ENCODE peak calls at places on chromosome 1, in eight cellular contexts. I is stimulated activated CD8-positive, alpha-beta memory T cell treated with anti-CD3 and anti-CD28 coated beads, Interleukin-2, amount 100 ng/mL, for 48 hours; J is NCI-H510A; U is LNCaP clone FGC; G is neural crest cell; A is fibroblast of lung; D is tibial nerve; K is OCI-LY7. M is an unnamed sample.

GRCh38 chr1:163119707-163120106 is 50.5 kb downstream of the RGS4 start:
- DNase-seq in K (no peak), I (no peak), D (no peak), U (no peak), A (no peak), G (no peak), J (no peak), M (no peak)

GRCh38 chr1:182430263-182431068 is 19.5 kb upstream of the RGSL1 start:
- DNase-seq in G (no peak), A (no peak), U (no peak), D (no peak), I (peak), K (no peak), J (no peak), M (no peak)

GRCh38 chr1:58754683-58755467 is 29.0 kb downstream of the JUN start:
- DNase-seq in G (no peak), U (no peak), K (no peak), D (no peak), I (no peak), A (no peak), J (no peak), M (no peak)

GRCh38 chr1:168092566-168093355 is 44.0 kb downstream of the GPR161 start:
- DNase-seq in U (no peak), I (no peak), A (peak), K (no peak), G (no peak), J (no peak), D (no peak), M (peak)

GRCh38 chr1:162709132-162709860 is 77.0 kb downstream of the DDR2 start:
- DNase-seq in A (no peak), K (no peak), J (no peak), I (no peak), D (no peak), G (no peak), U (no peak), M (no peak)

GRCh38 chr1:99665212-99665611 is 19.3 kb downstream of the PALMD start:
- DNase-seq in G (no peak), U (no peak), K (no peak), D (no peak), A (no peak), J (no peak), I (no peak), M (no peak)

GRCh38 chr1:215282557-215282956 is 200.0 kb downstream of the KCNK2 start:
- DNase-seq in U (no peak), A (no peak), J (no peak), I (no peak), G (no peak), K (no peak), D (no peak), M (no peak)

GRCh38 chr1:16992102-16992501 is 11.7 kb upstream of the MFAP2 start:
- DNase-seq in J (no peak), A (no peak), U (no peak), G (no peak), I (no peak), D (no peak), K (no peak), M (no peak)

GRCh38 chr1:209707308-209707707 is 2.7 kb downstream of the HSD11B1 start:
- DNase-seq in I (no peak), J (no peak), G (no peak), K (no peak), D (no peak), A (peak), U (no peak), M (no peak)

GRCh38 chr1:229803601-229804217 is 177.7 kb downstream of the URB2 start:
- DNase-seq in G (no peak), J (no peak), A (no peak), D (no peak), U (peak), I (no peak), K (no peak), M (no peak)

GRCh38 chr1:114118351-114118990 is 35.2 kb downstream of the SYT6 start:
- DNase-seq in G (no peak), I (no peak), U (no peak), A (no peak), D (no peak), J (no peak), K (no peak), M (no peak)

GRCh38 chr1:207405814-207406213 is 48.3 kb upstream of the CR2 start:
- DNase-seq in K (no peak), I (no peak), D (no peak), G (no peak), A (no peak), J (no peak), U (no peak), M (no peak)

GRCh38 chr1:168342572-168343280 is 62.0 kb downstream of the TBX19 start:
- DNase-seq in U (peak), A (peak), I (peak), D (peak), J (peak), K (peak), G (peak), M (peak)

GRCh38 chr1:229092377-229093257 is 178.3 kb upstream of the RAB4A start:
- DNase-seq in A (no peak), U (no peak), K (peak), D (no peak), J (no peak), I (no peak), G (no peak), M (no peak)

GRCh38 chr1:222994506-222995229 is 148.4 kb downstream of the TLR5 start:
- DNase-seq in G (no peak), K (no peak), U (no peak), I (no peak), J (no peak), D (no peak), A (peak), M (peak)

GRCh38 chr1:37157634-37158033 is 123.3 kb upstream of the GRIK3 start:
- DNase-seq in D (no peak), A (no peak), K (no peak), I (no peak), U (no peak), G (no peak), J (no peak), M (no peak)

GRCh38 chr1:228099331-228099732 is 3.8 kb downstream of the C1orf35 start:
- DNase-seq in G (no peak), I (no peak), A (no peak), D (no peak), U (no peak), K (no peak), J (no peak), M (no peak)

GRCh38 chr1:111503585-111504060 is at the start of the genes ADORA3 and TMIGD3:
- DNase-seq in D (no peak), K (peak), G (no peak), U (no peak), A (no peak), J (no peak), I (no peak), M (no peak)

GRCh38 chr1:77031101-77031662 is 163.9 kb downstream of the ST6GALNAC5 start:
- DNase-seq in D (no peak), J (peak), I (no peak), U (peak), A (peak), G (no peak), K (no peak), M (peak)

GRCh38 chr1:3022511-3022973 is 1.3 kb downstream of the ACTRT2 start:
- DNase-seq in J (no peak), U (no peak), D (no peak), K (no peak), I (no peak), A (no peak), G (no peak), M (no peak)

GRCh38 chr1:237859014-237859413 is 31.7 kb downstream of the ZP4 start:
- DNase-seq in I (no peak), G (no peak), A (no peak), U (no peak), K (no peak), J (no peak), D (no peak), M (no peak)

GRCh38 chr1:225919906-225920305 is 4.1 kb downstream of the PYCR2 start:
- DNase-seq in G (no peak), I (no peak), K (no peak), A (peak), J (no peak), D (peak), U (peak), M (peak)

GRCh38 chr1:36464605-36465393 is 615 bp upstream of the MRPS15 start:
- DNase-seq in J (peak), G (no peak), D (peak), K (no peak), A (no peak), U (no peak), I (no peak), M (no peak)

GRCh38 chr1:77095231-77095630 is 124.0 kb downstream of the PIGK start:
- DNase-seq in G (no peak), D (no peak), J (no peak), K (no peak), U (no peak), A (no peak), I (no peak), M (no peak)

GRCh38 chr1:40438391-40439015 is 11.8 kb upstream of the ZFP69B start:
- DNase-seq in J (no peak), A (peak), U (no peak), D (peak), I (no peak), K (peak), G (peak), M (peak)

GRCh38 chr1:112988367-112988766 is 32.4 kb upstream of the SLC16A1 start:
- DNase-seq in U (peak), D (no peak), G (no peak), K (no peak), I (no peak), A (no peak), J (no peak), M (no peak)

GRCh38 chr1:239587066-239587465 is 200.7 kb downstream of the CHRM3 start:
- DNase-seq in D (no peak), U (no peak), J (no peak), I (peak), A (no peak), G (no peak), K (no peak), M (no peak)

GRCh38 chr1:171780583-171781166 is 785 bp upstream of the METTL13 start:
- DNase-seq in I (no peak), G (no peak), A (no peak), D (no peak), K (no peak), U (no peak), J (no peak), M (no peak)

GRCh38 chr1:85220756-85221166 is 19.9 kb upstream of the SYDE2 start:
- DNase-seq in A (peak), I (no peak), G (no peak), D (no peak), K (no peak), J (no peak), U (no peak), M (peak)

GRCh38 chr1:230251644-230252191 is 174.4 kb downstream of the PGBD5 start:
- DNase-seq in J (no peak), G (no peak), D (no peak), I (no peak), A (no peak), U (no peak), K (no peak), M (no peak)

GRCh38 chr1:33820804-33821203 is 43.1 kb upstream of the HMGB4 start:
- DNase-seq in D (no peak), J (no peak), K (no peak), I (no peak), G (no peak), A (no peak), U (no peak), M (no peak)

GRCh38 chr1:18957532-18958295 is 1.2 kb upstream of the IFFO2 start:
- DNase-seq in D (no peak), U (no peak), I (no peak), K (no peak), G (no peak), J (no peak), A (no peak), M (no peak)

GRCh38 chr1:162627662-162628296 is 4.5 kb upstream of the DDR2 start:
- DNase-seq in A (peak), J (no peak), G (no peak), K (peak), I (no peak), D (no peak), U (no peak), M (no peak)

GRCh38 chr1:94096797-94097549 is 24.0 kb downstream of the ABCA4 start:
- DNase-seq in D (peak), J (no peak), K (no peak), I (no peak), U (no peak), A (peak), G (no peak), M (peak)

GRCh38 chr1:204293605-204294365 is 65.9 kb downstream of the PLEKHA6 start:
- DNase-seq in J (no peak), K (no peak), A (peak), D (peak), I (no peak), U (no peak), G (no peak), M (peak)

GRCh38 chr1:151145158-151146071 is 1.0 kb downstream of the SEMA6C start:
- DNase-seq in I (no peak), K (no peak), U (no peak), G (peak), A (peak), J (no peak), D (peak), M (peak)

GRCh38 chr1:194117582-194117981 is 931.2 kb upstream of the B3GALT2 start:
- DNase-seq in A (no peak), J (no peak), D (no peak), U (no peak), I (no peak), G (no peak), K (peak), M (no peak)

GRCh38 chr1:87141556-87141955 is 187.1 kb upstream of the LMO4 start:
- DNase-seq in A (no peak), J (peak), K (no peak), U (no peak), I (no peak), G (no peak), D (no peak), M (no peak)

M was measured in fibroblast of gingiva.